ENCODE peak calls at places on chromosomes 7 and 10, in five cellular contexts. One of them, this sample, is unnamed.
A peak's percentile ranks its signal among the peaks of the same experiment; 100 is the strongest.

GRCh38 chr10:79058899-79059771 is 9.6 kb upstream of the ZMIZ1 start:
- DNase-seq in neural progenitor cell: no peak
- DNase-seq in SK-N-SH: peak; percentile 9
- DNase-seq in endothelial cell of umbilical vein: no peak
- DNase-seq in keratinocyte: no peak
- DNase-seq in this sample: no peak

GRCh38 chr10:110706690-110707098 is 62.6 kb downstream of the RBM20 start:
- DNase-seq in neural progenitor cell: peak; percentile 30
- DNase-seq in SK-N-SH: no peak
- DNase-seq in endothelial cell of umbilical vein: no peak
- DNase-seq in keratinocyte: no peak
- DNase-seq in this sample: peak; percentile 37

GRCh38 chr7:66426996-66427395 is 201.7 kb upstream of the KCTD7 start:
- DNase-seq in endothelial cell of umbilical vein: no peak
- DNase-seq in neural progenitor cell: no peak
- DNase-seq in SK-N-SH: no peak
- DNase-seq in keratinocyte: no peak
- DNase-seq in this sample: peak; percentile 32

GRCh38 chr7:27611043-27611442 is 51.6 kb downstream of the HIBADH start:
- DNase-seq in SK-N-SH: no peak
- DNase-seq in neural progenitor cell: no peak
- DNase-seq in keratinocyte: no peak
- DNase-seq in endothelial cell of umbilical vein: no peak
- DNase-seq in this sample: peak; percentile 14

GRCh38 chr7:156559001-156559400 is 81.6 kb upstream of the RNF32 start:
- DNase-seq in SK-N-SH: no peak
- DNase-seq in keratinocyte: no peak
- DNase-seq in endothelial cell of umbilical vein: no peak
- DNase-seq in neural progenitor cell: no peak
- DNase-seq in this sample: no peak

GRCh38 chr10:109881481-109881880 is 41.8 kb downstream of the XPNPEP1 start:
- DNase-seq in SK-N-SH: no peak
- DNase-seq in endothelial cell of umbilical vein: no peak
- DNase-seq in keratinocyte: no peak
- DNase-seq in neural progenitor cell: no peak
- DNase-seq in this sample: no peak

GRCh38 chr10:121323448-121323847 is 274.8 kb downstream of the FGFR2 start:
- DNase-seq in SK-N-SH: no peak
- DNase-seq in neural progenitor cell: no peak
- DNase-seq in endothelial cell of umbilical vein: no peak
- DNase-seq in keratinocyte: no peak
- DNase-seq in this sample: no peak

GRCh38 chr10:71717756-71718065 is 1.9 kb downstream of the C10orf105 start:
- DNase-seq in SK-N-SH: no peak
- DNase-seq in endothelial cell of umbilical vein: no peak
- DNase-seq in keratinocyte: no peak
- DNase-seq in neural progenitor cell: no peak
- DNase-seq in this sample: no peak

GRCh38 chr7:138352570-138353461 is 107.2 kb upstream of the TRIM24 start:
- DNase-seq in endothelial cell of umbilical vein: no peak
- DNase-seq in keratinocyte: no peak
- DNase-seq in neural progenitor cell: no peak
- DNase-seq in SK-N-SH: no peak
- DNase-seq in this sample: peak; percentile 12

GRCh38 chr7:155808551-155809331 is 3.5 kb downstream of the SHH start:
- DNase-seq in endothelial cell of umbilical vein: no peak
- DNase-seq in keratinocyte: no peak
- DNase-seq in SK-N-SH: no peak
- DNase-seq in neural progenitor cell: peak; percentile 73
- DNase-seq in this sample: no peak

GRCh38 chr7:41097501-41097900 is 605.4 kb downstream of the INHBA start:
- DNase-seq in endothelial cell of umbilical vein: no peak
- DNase-seq in keratinocyte: peak; percentile 86
- DNase-seq in neural progenitor cell: no peak
- DNase-seq in SK-N-SH: no peak
- DNase-seq in this sample: peak; percentile 79

GRCh38 chr7:16881809-16882208 is at the start of gene AGR3:
- DNase-seq in endothelial cell of umbilical vein: no peak
- DNase-seq in SK-N-SH: no peak
- DNase-seq in keratinocyte: no peak
- DNase-seq in neural progenitor cell: no peak
- DNase-seq in this sample: no peak

GRCh38 chr7:148914208-148914777 is 30.2 kb upstream of the EZH2 start:
- DNase-seq in SK-N-SH: no peak
- DNase-seq in endothelial cell of umbilical vein: no peak
- DNase-seq in keratinocyte: no peak
- DNase-seq in neural progenitor cell: no peak
- DNase-seq in this sample: peak; percentile 92

GRCh38 chr10:103204353-103205255 is 11.5 kb upstream of the NT5C2 start:
- DNase-seq in SK-N-SH: no peak
- DNase-seq in endothelial cell of umbilical vein: no peak
- DNase-seq in neural progenitor cell: peak; percentile 64
- DNase-seq in keratinocyte: no peak
- DNase-seq in this sample: no peak

GRCh38 chr10:70655316-70655715 is 17.0 kb upstream of the ADAMTS14 start:
- DNase-seq in endothelial cell of umbilical vein: no peak
- DNase-seq in neural progenitor cell: no peak
- DNase-seq in SK-N-SH: no peak
- DNase-seq in keratinocyte: no peak
- DNase-seq in this sample: no peak

GRCh38 chr10:61903184-61903990 is 1.9 kb downstream of the ARID5B start:
- DNase-seq in endothelial cell of umbilical vein: peak; percentile 69
- DNase-seq in keratinocyte: no peak
- DNase-seq in neural progenitor cell: peak; percentile 71
- DNase-seq in SK-N-SH: peak; percentile 78
- DNase-seq in this sample: peak; percentile 79
- H3K79me2 ChIP-seq in endothelial cell of umbilical vein: no peaks in the 10 kb centered on the region
- H3K79me2 ChIP-seq in keratinocyte: peaks cover 36% of the 10 kb centered on the region
- H3K79me2 ChIP-seq in neural progenitor cell: no peaks in the 10 kb centered on the region
- H3K79me2 ChIP-seq in SK-N-SH: peaks cover 65% of the 10 kb centered on the region
- H3K79me2 ChIP-seq in this sample: peaks cover 68% of the 10 kb centered on the region

GRCh38 chr7:32496052-32496813 is 944 bp downstream of the AVL9 start:
- DNase-seq in neural progenitor cell: no peak
- DNase-seq in endothelial cell of umbilical vein: peak; percentile 53
- DNase-seq in SK-N-SH: peak; percentile 44
- DNase-seq in keratinocyte: no peak
- DNase-seq in this sample: no peak

GRCh38 chr7:32490127-32490796 is at the start of gene LSM5:
- DNase-seq in endothelial cell of umbilical vein: peak; percentile 94
- DNase-seq in neural progenitor cell: peak; percentile 91
- DNase-seq in keratinocyte: no peak
- DNase-seq in SK-N-SH: peak; percentile 84
- DNase-seq in this sample: peak; percentile 95

GRCh38 chr7:32495298-32496051 is at the start of gene AVL9:
- DNase-seq in neural progenitor cell: peak; percentile 98
- DNase-seq in keratinocyte: no peak
- DNase-seq in endothelial cell of umbilical vein: peak; percentile 96
- DNase-seq in SK-N-SH: peak; percentile 100
- DNase-seq in this sample: peak; percentile 94

GRCh38 chr7:32489788-32490126 is 423 bp downstream of the LSM5 start:
- DNase-seq in keratinocyte: no peak
- DNase-seq in neural progenitor cell: no peak
- DNase-seq in SK-N-SH: no peak
- DNase-seq in endothelial cell of umbilical vein: no peak
- DNase-seq in this sample: no peak

DNA sequence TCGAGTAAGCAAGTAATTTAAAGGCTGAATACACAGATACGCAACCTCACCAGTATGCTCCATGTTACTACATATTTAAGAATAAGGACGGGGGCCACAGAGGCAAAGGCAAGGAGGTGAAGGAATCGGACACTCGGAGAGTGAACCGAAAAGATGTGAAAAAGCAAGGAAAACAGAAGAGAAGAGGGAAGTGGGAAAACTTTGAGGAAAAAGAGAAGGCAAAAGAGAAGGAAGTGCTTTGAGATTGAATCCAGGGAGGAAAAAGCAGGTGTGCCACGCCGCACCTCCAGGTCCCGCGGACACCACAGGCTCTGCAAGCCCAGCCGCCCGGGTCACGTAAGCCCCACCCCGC is 367 bp upstream of the AVL9 start:
- DNase-seq in endothelial cell of umbilical vein: peak; percentile 76
- DNase-seq in SK-N-SH: no peak
- DNase-seq in keratinocyte: no peak
- DNase-seq in neural progenitor cell: no peak
- DNase-seq in this sample: no peak
- H3K79me2 ChIP-seq in endothelial cell of umbilical vein: peaks cover 42% of the 10 kb centered on the region
- H3K79me2 ChIP-seq in SK-N-SH: peaks cover 46% of the 10 kb centered on the region
- H3K79me2 ChIP-seq in keratinocyte: peaks cover 46% of the 10 kb centered on the region
- H3K79me2 ChIP-seq in neural progenitor cell: peaks cover 44% of the 10 kb centered on the region
- H3K79me2 ChIP-seq in this sample: peaks cover 41% of the 10 kb centered on the region

DNA sequence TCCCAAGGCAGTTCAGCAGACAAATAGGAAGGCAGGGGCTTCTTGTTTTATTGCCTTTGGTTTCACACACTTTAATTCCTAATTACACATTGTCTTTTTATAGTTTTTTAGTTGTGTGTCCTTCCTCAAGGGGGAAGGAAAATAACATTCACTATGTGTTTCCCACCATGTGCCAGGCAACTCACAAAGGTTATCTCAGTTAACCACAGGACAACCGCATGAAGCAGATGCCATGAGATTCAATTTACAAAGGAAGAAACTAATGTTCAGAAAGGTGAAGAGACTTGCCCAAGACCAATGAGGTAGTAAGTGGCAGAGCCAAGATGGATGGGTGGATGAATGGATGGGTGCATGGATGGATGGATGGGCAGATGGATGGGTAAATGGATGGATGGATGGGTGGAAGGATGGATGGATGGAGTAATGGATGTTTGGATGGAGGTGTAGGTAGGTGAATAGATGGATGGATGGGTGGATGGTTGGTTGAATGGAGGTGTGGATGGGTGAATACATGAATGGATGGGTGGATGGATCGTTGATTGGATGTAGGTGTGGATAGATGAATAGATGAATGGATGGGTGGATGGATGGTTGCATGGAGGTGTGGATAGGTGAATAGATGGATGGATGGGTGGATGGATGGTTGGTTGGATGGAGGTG is 77.9 kb downstream of the ARHGAP22 start:
- DNase-seq in SK-N-SH: no peak
- DNase-seq in endothelial cell of umbilical vein: no peak
- DNase-seq in neural progenitor cell: no peak
- DNase-seq in keratinocyte: no peak
- DNase-seq in this sample: peak; percentile 59
- H3K79me2 ChIP-seq in SK-N-SH: peaks cover 57% of the 10 kb centered on the region
- H3K79me2 ChIP-seq in endothelial cell of umbilical vein: peaks cover 41% of the 10 kb centered on the region
- H3K79me2 ChIP-seq in neural progenitor cell: no peaks in the 10 kb centered on the region
- H3K79me2 ChIP-seq in keratinocyte: no peaks in the 10 kb centered on the region
- H3K79me2 ChIP-seq in this sample: peaks cover 46% of the 10 kb centered on the region

GRCh38 chr10:61902448-61903183 is 1.1 kb downstream of the ARID5B start:
- DNase-seq in keratinocyte: peak; percentile 62
- DNase-seq in neural progenitor cell: peak; percentile 65
- DNase-seq in SK-N-SH: peak; percentile 62
- DNase-seq in endothelial cell of umbilical vein: peak; percentile 84
- DNase-seq in this sample: peak; percentile 83
- H3K79me2 ChIP-seq in keratinocyte: peaks cover 34% of the 10 kb centered on the region
- H3K79me2 ChIP-seq in neural progenitor cell: no peaks in the 10 kb centered on the region
- H3K79me2 ChIP-seq in SK-N-SH: peaks cover 57% of the 10 kb centered on the region
- H3K79me2 ChIP-seq in endothelial cell of umbilical vein: no peaks in the 10 kb centered on the region
- H3K79me2 ChIP-seq in this sample: peaks cover 60% of the 10 kb centered on the region

GRCh38 chr7:96244992-96245292 is 77.0 kb downstream of the SLC25A13 start:
- DNase-seq in endothelial cell of umbilical vein: no peak
- DNase-seq in SK-N-SH: no peak
- DNase-seq in keratinocyte: no peak
- DNase-seq in neural progenitor cell: no peak
- DNase-seq in this sample: no peak
- H3K79me2 ChIP-seq in endothelial cell of umbilical vein: no peaks in the 10 kb centered on the region
- H3K79me2 ChIP-seq in SK-N-SH: peaks cover 18% of the 10 kb centered on the region
- H3K79me2 ChIP-seq in keratinocyte: peaks cover 3% of the 10 kb centered on the region
- H3K79me2 ChIP-seq in neural progenitor cell: peaks cover 17% of the 10 kb centered on the region
- H3K79me2 ChIP-seq in this sample: no peaks in the 10 kb centered on the region

GRCh38 chr7:114943530-114943929 is 21.6 kb downstream of the MDFIC start:
- DNase-seq in keratinocyte: no peak
- DNase-seq in endothelial cell of umbilical vein: no peak
- DNase-seq in SK-N-SH: no peak
- DNase-seq in neural progenitor cell: no peak
- DNase-seq in this sample: no peak
- H3K79me2 ChIP-seq in keratinocyte: no peaks in the 10 kb centered on the region
- H3K79me2 ChIP-seq in endothelial cell of umbilical vein: no peaks in the 10 kb centered on the region
- H3K79me2 ChIP-seq in SK-N-SH: no peaks in the 10 kb centered on the region
- H3K79me2 ChIP-seq in neural progenitor cell: no peaks in the 10 kb centered on the region
- H3K79me2 ChIP-seq in this sample: peaks cover 40% of the 10 kb centered on the region

GRCh38 chr7:6260291-6261183 is 11.9 kb downstream of the CYTH3 start:
- DNase-seq in keratinocyte: no peak
- DNase-seq in SK-N-SH: no peak
- DNase-seq in neural progenitor cell: no peak
- DNase-seq in endothelial cell of umbilical vein: no peak
- DNase-seq in this sample: peak; percentile 75
- H3K79me2 ChIP-seq in keratinocyte: peaks cover 90% of the 10 kb centered on the region
- H3K79me2 ChIP-seq in SK-N-SH: peaks cover 92% of the 10 kb centered on the region
- H3K79me2 ChIP-seq in neural progenitor cell: peaks cover 18% of the 10 kb centered on the region
- H3K79me2 ChIP-seq in endothelial cell of umbilical vein: no peaks in the 10 kb centered on the region
- H3K79me2 ChIP-seq in this sample: peaks cover 79% of the 10 kb centered on the region

This sample was measured in fibroblast of lung.